ENCODE peak calls at places on chromosomes 11 and 22, in nine cellular contexts. B is activated naive CD4-positive, alpha-beta T cell; K is NCI-H1105; X is ACHN; Y is posterior cingulate gyrus; O is stimulated activated CD8-positive, alpha-beta memory T cell treated with anti-CD3 and anti-CD28 coated beads, Interleukin-4, amount 100 ng/mL, for 1 hour; F is nephron progenitor cell; Q is pons; I is activated naive CD8-positive, alpha-beta T cell treated with anti-CD3 and anti-CD28 coated beads, Interleukin-2, amount 50 U/mL, for 24 hours. U is an unnamed sample.

GRCh38 chr11:95764267-95764898 is 25.2 kb downstream of the FAM76B start:
- DNase-seq in Y (no peak), X (peak), B (no peak), I (no peak), F (no peak), Q (peak), O (no peak), K (peak), U (no peak)

GRCh38 chr11:69559181-69559580 is 77.7 kb downstream of the LINC01488 start:
- DNase-seq in Y (no peak), O (no peak), X (no peak), Q (no peak), I (no peak), F (no peak), K (no peak), B (no peak), U (peak)

GRCh38 chr11:129593098-129593497 is 217.4 kb downstream of the BARX2 start:
- DNase-seq in Q (no peak), B (no peak), O (no peak), I (no peak), K (peak), Y (no peak), F (no peak), X (no peak), U (no peak)

GRCh38 chr11:124762077-124762623 is at the start of gene ESAM:
- DNase-seq in K (peak), Q (no peak), F (peak), I (peak), Y (no peak), X (peak), B (peak), O (peak), U (no peak)

GRCh38 chr11:96424693-96425092 is 34.9 kb downstream of the JRKL start:
- DNase-seq in Y (no peak), I (no peak), Q (no peak), O (no peak), F (no peak), X (no peak), B (no peak), K (no peak), U (no peak)

GRCh38 chr11:106670069-106670468 is 348.2 kb downstream of the GUCY1A2 start:
- DNase-seq in X (no peak), O (no peak), Q (no peak), I (no peak), B (no peak), Y (no peak), F (no peak), K (no peak), U (no peak)

GRCh38 chr22:44587911-44588310 is 89.9 kb upstream of the RTL6 start:
- DNase-seq in Q (no peak), B (no peak), F (no peak), X (no peak), Y (no peak), I (no peak), O (no peak), K (no peak), U (no peak)

GRCh38 chr22:46696614-46697013 is 41.4 kb downstream of the CERK start:
- DNase-seq in F (no peak), Y (no peak), K (no peak), B (no peak), Q (no peak), I (no peak), X (no peak), O (no peak), U (no peak)

GRCh38 chr11:71369411-71369810 is 78.8 kb downstream of the DHCR7 start:
- DNase-seq in F (no peak), I (no peak), B (no peak), K (no peak), X (no peak), Q (no peak), Y (no peak), O (no peak), U (no peak)

GRCh38 chr11:1356478-1356960 is 33.2 kb upstream of the BRSK2 start:
- DNase-seq in Y (no peak), Q (no peak), F (no peak), K (no peak), O (no peak), X (no peak), I (no peak), B (no peak), U (no peak)

GRCh38 chr11:66970808-66971442 is 4.2 kb upstream of the C11orf86 start:
- DNase-seq in K (no peak), I (peak), X (peak), Q (no peak), Y (no peak), F (no peak), O (no peak), B (no peak), U (peak)

GRCh38 chr11:15816270-15816871 is 540.0 kb downstream of the SOX6 start:
- DNase-seq in X (no peak), O (no peak), K (no peak), F (no peak), I (no peak), Q (no peak), B (no peak), Y (no peak), U (no peak)

GRCh38 chr11:94563176-94563847 is 3.9 kb upstream of the PIWIL4 start:
- DNase-seq in Q (no peak), B (no peak), I (no peak), K (no peak), Y (no peak), F (no peak), X (peak), O (no peak), U (no peak)

GRCh38 chr11:132855516-132855915 is 676.8 kb downstream of the OPCML start:
- DNase-seq in Q (no peak), F (no peak), Y (no peak), I (no peak), K (no peak), O (no peak), B (no peak), X (no peak), U (no peak)

GRCh38 chr11:18080451-18080850 is 25.4 kb downstream of the SAAL1 start:
- DNase-seq in Y (no peak), I (no peak), O (no peak), Q (no peak), X (no peak), K (no peak), F (no peak), B (no peak), U (no peak)

GRCh38 chr11:117218133-117218915 is 13.5 kb downstream of the PCSK7 start:
- DNase-seq in F (no peak), O (no peak), K (no peak), Q (no peak), I (no peak), Y (no peak), X (no peak), B (no peak), U (peak)

GRCh38 chr11:48043111-48043997 is 63.0 kb downstream of the PTPRJ start:
- DNase-seq in B (peak), F (no peak), O (no peak), Q (no peak), Y (no peak), K (no peak), I (no peak), X (no peak), U (no peak)

GRCh38 chr11:34250732-34251639 is 106.8 kb downstream of the ABTB2 start:
- DNase-seq in O (peak), I (peak), F (peak), Y (peak), Q (peak), B (peak), K (no peak), X (peak), U (peak)

GRCh38 chr22:41523464-41524221 is 20.6 kb downstream of the POLR3H start:
- DNase-seq in O (no peak), F (no peak), I (no peak), B (no peak), Y (no peak), X (no peak), Q (no peak), K (no peak), U (no peak)

GRCh38 chr22:21766933-21767462 is 31.4 kb upstream of the YPEL1 start:
- DNase-seq in B (no peak), X (no peak), K (no peak), Y (no peak), Q (no peak), F (no peak), O (peak), I (peak), U (no peak)

GRCh38 chr11:21817677-21818076 is 375.2 kb upstream of the ANO5 start:
- DNase-seq in K (no peak), B (no peak), Y (no peak), I (no peak), Q (no peak), O (no peak), X (no peak), F (no peak), U (no peak)

GRCh38 chr22:27885977-27886842 is 32.8 kb downstream of the PITPNB start:
- DNase-seq in B (peak), I (peak), K (no peak), Y (no peak), O (peak), F (peak), Q (peak), X (peak), U (no peak)

GRCh38 chr11:44453213-44453612 is 112.2 kb upstream of the CD82 start:
- DNase-seq in K (no peak), X (no peak), Y (no peak), B (no peak), F (no peak), I (no peak), O (no peak), Q (no peak), U (peak)

GRCh38 chr11:122743949-122744876 is 88.7 kb downstream of the UBASH3B start:
- DNase-seq in X (no peak), B (peak), K (no peak), Y (no peak), I (peak), O (peak), F (no peak), Q (no peak), U (no peak)

GRCh38 chr11:86449993-86450629 is 75.4 kb downstream of the CCDC81 start:
- DNase-seq in O (no peak), I (no peak), Q (no peak), F (no peak), X (no peak), Y (no peak), K (no peak), B (no peak), U (no peak)

GRCh38 chr11:133907216-133907615 is 49.6 kb downstream of the IGSF9B start:
- DNase-seq in X (no peak), K (no peak), Y (no peak), F (no peak), I (no peak), Q (no peak), B (no peak), O (no peak), U (no peak)

GRCh38 chr22:36395061-36395849 is 7.5 kb upstream of the MYH9 start:
- DNase-seq in I (no peak), F (no peak), B (no peak), Q (no peak), O (no peak), Y (no peak), X (no peak), K (no peak), U (no peak)

GRCh38 chr11:59292611-59293010 is 66.1 kb upstream of the OR5AN1 start:
- DNase-seq in K (no peak), X (no peak), I (no peak), O (no peak), Y (no peak), F (no peak), B (no peak), Q (no peak), U (no peak)

GRCh38 chr11:69535928-69536327 is 54.5 kb downstream of the LINC01488 start:
- DNase-seq in X (no peak), Y (no peak), B (no peak), I (no peak), F (no peak), O (no peak), K (no peak), Q (no peak), U (no peak)

GRCh38 chr11:43969543-43969942 is 27.1 kb downstream of the C11orf96 start:
- DNase-seq in K (peak), X (no peak), F (no peak), O (no peak), Y (no peak), B (no peak), I (no peak), Q (peak), U (peak)

GRCh38 chr11:57348636-57349323 is 10.6 kb downstream of the P2RX3 start:
- DNase-seq in K (no peak), B (no peak), O (no peak), I (no peak), Q (no peak), Y (no peak), F (no peak), X (peak), U (no peak)